ENCODE peak calls at places on chromosomes 1 and 21, in four cellular contexts. Q is left colon, I is keratinocyte, S is head of caudate nucleus. H is an unnamed sample.

GRCh38 chr1:40824591-40825429 is 37.4 kb downstream of the CITED4 start:
- DNase-seq in Q (no peak), I (no peak), S (no peak), H (peak)

GRCh38 chr1:219529116-219529515 is 83.8 kb downstream of the ZC3H11B start:
- DNase-seq in Q (no peak), I (no peak), S (no peak), H (no peak)

GRCh38 chr1:222777463-222777862 is 37.4 kb upstream of the DISP1 start:
- DNase-seq in Q (no peak), S (no peak), I (no peak), H (no peak)

GRCh38 chr1:186841599-186841998 is 12.8 kb downstream of the PLA2G4A start:
- DNase-seq in S (no peak), I (no peak), Q (no peak), H (no peak)

GRCh38 chr1:198929961-198930599 is 291.2 kb downstream of the PTPRC start:
- DNase-seq in I (no peak), Q (no peak), S (no peak), H (no peak)

GRCh38 chr21:31530364-31530763 is 129.1 kb upstream of the SOD1 start:
- DNase-seq in I (no peak), Q (no peak), S (no peak), H (no peak)

GRCh38 chr1:151819951-151820623 is 11.5 kb downstream of the RORC start:
- DNase-seq in Q (no peak), S (no peak), I (no peak), H (no peak)

GRCh38 chr1:219304227-219305226 is 130.8 kb downstream of the LYPLAL1 start:
- DNase-seq in I (no peak), Q (no peak), S (no peak), H (peak)

GRCh38 chr1:210523830-210524229 is 195.1 kb downstream of the HHAT start:
- DNase-seq in I (no peak), S (no peak), Q (no peak), H (no peak)

GRCh38 chr1:183604048-183604808 is 14.0 kb upstream of the NCF2 start:
- DNase-seq in Q (no peak), I (no peak), S (no peak), H (no peak)

GRCh38 chr1:25342846-25343245 is 4.7 kb downstream of the TMEM50A start:
- DNase-seq in Q (no peak), S (no peak), I (no peak), H (no peak)

GRCh38 chr1:228827026-228827425 is 91.7 kb downstream of the RHOU start:
- DNase-seq in I (no peak), S (no peak), Q (no peak), H (no peak)

GRCh38 chr1:53372501-53372951 is 44.7 kb upstream of the LRP8 start:
- DNase-seq in Q (no peak), I (no peak), S (no peak), H (no peak)

H was measured in AG08396.